ENCODE peak calls at places on chromosomes 16 and 17, in four cellular contexts. One of them, this sample, is unnamed.

GRCh38 chr16:3459401-3460090 is 16.1 kb downstream of the NAA60 start:
- DNase-seq in astrocyte: peak; percentile 12
- DNase-seq in lung: no peak
- DNase-seq in CD8-positive, alpha-beta memory T cell: peak; percentile 62
- DNase-seq in this sample: no peak

GRCh38 chr16:88905563-88905962 is 39.1 kb upstream of the PABPN1L start:
- DNase-seq in astrocyte: no peak
- DNase-seq in lung: no peak
- DNase-seq in CD8-positive, alpha-beta memory T cell: no peak
- DNase-seq in this sample: no peak

GRCh38 chr16:10927497-10928112 is 14.7 kb downstream of the DEXI start:
- DNase-seq in astrocyte: no peak
- DNase-seq in lung: no peak
- DNase-seq in CD8-positive, alpha-beta memory T cell: no peak
- DNase-seq in this sample: no peak

GRCh38 chr17:1367351-1367745 is 32.7 kb downstream of the YWHAE start:
- DNase-seq in astrocyte: peak; percentile 63
- DNase-seq in lung: no peak
- DNase-seq in CD8-positive, alpha-beta memory T cell: no peak
- DNase-seq in this sample: no peak

GRCh38 chr17:47197821-47198220 is 8.7 kb upstream of the CDC27 start:
- DNase-seq in astrocyte: peak; percentile 16
- DNase-seq in lung: no peak
- DNase-seq in CD8-positive, alpha-beta memory T cell: no peak
- DNase-seq in this sample: no peak

GRCh38 chr17:48595107-48595999 is 1.8 kb upstream of the HOXB5 start:
- DNase-seq in astrocyte: no peak
- DNase-seq in lung: no peak
- DNase-seq in CD8-positive, alpha-beta memory T cell: no peak
- DNase-seq in this sample: no peak

GRCh38 chr17:67671492-67671891 is 46.2 kb upstream of the NOL11 start:
- DNase-seq in astrocyte: no peak
- DNase-seq in lung: no peak
- DNase-seq in CD8-positive, alpha-beta memory T cell: no peak
- DNase-seq in this sample: no peak

GRCh38 chr17:39674702-39675389 is 6.6 kb downstream of the PNMT start:
- DNase-seq in astrocyte: no peak
- DNase-seq in lung: no peak
- DNase-seq in CD8-positive, alpha-beta memory T cell: no peak
- DNase-seq in this sample: no peak

GRCh38 chr16:27718136-27718766 is 168.3 kb downstream of the KATNIP start:
- DNase-seq in astrocyte: no peak
- DNase-seq in lung: no peak
- DNase-seq in CD8-positive, alpha-beta memory T cell: no peak
- DNase-seq in this sample: no peak

GRCh38 chr16:31488630-31489564 is 6.0 kb downstream of the SLC5A2 start:
- DNase-seq in astrocyte: no peak
- DNase-seq in lung: no peak
- DNase-seq in CD8-positive, alpha-beta memory T cell: no peak
- DNase-seq in this sample: no peak

GRCh38 chr16:88347656-88348376 is 34.9 kb upstream of the ZNF469 start:
- DNase-seq in astrocyte: no peak
- DNase-seq in lung: no peak
- DNase-seq in CD8-positive, alpha-beta memory T cell: peak; percentile 13
- DNase-seq in this sample: no peak

GRCh38 chr16:48959204-48959603 is 322.4 kb downstream of the CBLN1 start:
- DNase-seq in astrocyte: no peak
- DNase-seq in lung: no peak
- DNase-seq in CD8-positive, alpha-beta memory T cell: no peak
- DNase-seq in this sample: peak; percentile 45

GRCh38 chr17:4908301-4908700 is 5.4 kb upstream of the CHRNE start:
- DNase-seq in astrocyte: no peak
- DNase-seq in lung: no peak
- DNase-seq in CD8-positive, alpha-beta memory T cell: no peak
- DNase-seq in this sample: peak; percentile 58

GRCh38 chr17:72654746-72655145 is 437.7 kb downstream of the SLC39A11 start:
- DNase-seq in astrocyte: no peak
- DNase-seq in lung: no peak
- DNase-seq in CD8-positive, alpha-beta memory T cell: no peak
- DNase-seq in this sample: no peak

GRCh38 chr17:1137465-1137894 is 42.3 kb downstream of the ABR start:
- DNase-seq in astrocyte: peak; percentile 22
- DNase-seq in lung: no peak
- DNase-seq in CD8-positive, alpha-beta memory T cell: no peak
- DNase-seq in this sample: no peak

GRCh38 chr16:11585460-11586374 is 1.0 kb downstream of the LITAF start:
- DNase-seq in astrocyte: no peak
- DNase-seq in lung: no peak
- DNase-seq in CD8-positive, alpha-beta memory T cell: peak; percentile 47
- DNase-seq in this sample: no peak

GRCh38 chr17:17080181-17080631 is 37.9 kb downstream of the MPRIP start:
- DNase-seq in astrocyte: no peak
- DNase-seq in lung: no peak
- DNase-seq in CD8-positive, alpha-beta memory T cell: no peak
- DNase-seq in this sample: no peak

GRCh38 chr16:46695937-46696336 is 6.5 kb downstream of the ORC6 start:
- DNase-seq in astrocyte: no peak
- DNase-seq in lung: no peak
- DNase-seq in CD8-positive, alpha-beta memory T cell: no peak
- DNase-seq in this sample: no peak

GRCh38 chr16:73909529-73910035 is 387.0 kb upstream of the PSMD7 start:
- DNase-seq in astrocyte: no peak
- DNase-seq in lung: no peak
- DNase-seq in CD8-positive, alpha-beta memory T cell: no peak
- DNase-seq in this sample: no peak

GRCh38 chr16:57239089-57239488 is 6.0 kb upstream of the ARL2BP start:
- DNase-seq in astrocyte: no peak
- DNase-seq in lung: no peak
- DNase-seq in CD8-positive, alpha-beta memory T cell: no peak
- DNase-seq in this sample: no peak

GRCh38 chr16:87778830-87779579 is 13.2 kb upstream of the KLHDC4 start:
- DNase-seq in astrocyte: peak; percentile 90
- DNase-seq in lung: peak; percentile 94
- DNase-seq in CD8-positive, alpha-beta memory T cell: peak; percentile 88
- DNase-seq in this sample: peak; percentile 90

GRCh38 chr16:75208242-75208825 is 1.4 kb upstream of the CTRB2 start:
- DNase-seq in astrocyte: no peak
- DNase-seq in lung: no peak
- DNase-seq in CD8-positive, alpha-beta memory T cell: no peak
- DNase-seq in this sample: no peak

GRCh38 chr17:83083368-83084201 is 4.2 kb downstream of the METRNL start:
- DNase-seq in astrocyte: peak; percentile 99
- DNase-seq in lung: no peak
- DNase-seq in CD8-positive, alpha-beta memory T cell: peak; percentile 50
- DNase-seq in this sample: peak; percentile 36

GRCh38 chr16:66846266-66846665 is 2.1 kb downstream of the CA7 start:
- DNase-seq in astrocyte: no peak
- DNase-seq in lung: no peak
- DNase-seq in CD8-positive, alpha-beta memory T cell: no peak
- DNase-seq in this sample: no peak

This sample was measured in keratinocyte.